ENCODE peak calls at places on chromosomes 16 and 17, in seven cellular contexts. D is BJ; K is heart right ventricle; N is suprapubic skin; B is mammary epithelial cell; S is CD8-positive, alpha-beta T cell; W is psoas muscle. Q is an unnamed sample.

GRCh38 chr17:57823469-57824401 is 26.1 kb downstream of the MRPS23 start:
- DNase-seq in S (no peak), N (no peak), K (no peak), D (no peak), B (peak; percentile 19), W (no peak), Q (no peak)

GRCh38 chr17:322006-322780 is 30.4 kb downstream of the RPH3AL start:
- DNase-seq in S (no peak), D (no peak), W (peak; percentile 41), B (no peak), K (no peak), N (no peak), Q (no peak)

GRCh38 chr16:68297908-68298307 is 12.8 kb downstream of the SLC7A6OS start:
- DNase-seq in B (no peak), W (no peak), D (no peak), N (no peak), K (no peak), S (no peak), Q (no peak)

GRCh38 chr16:79430129-79430789 is 170.3 kb downstream of the MAF start:
- DNase-seq in K (no peak), D (no peak), N (no peak), S (no peak), B (no peak), W (no peak), Q (no peak)

GRCh38 chr16:86222541-86222940 is 287.8 kb upstream of the FOXF1 start:
- DNase-seq in B (no peak), W (no peak), S (no peak), D (peak; percentile 14), N (peak; percentile 32), K (no peak), Q (no peak)

GRCh38 chr16:3458852-3459361 is 15.4 kb downstream of the NAA60 start:
- DNase-seq in K (no peak), B (no peak), W (no peak), D (no peak), N (no peak), S (no peak), Q (no peak)

GRCh38 chr17:71412803-71413202 is 708.0 kb upstream of the SOX9 start:
- DNase-seq in W (no peak), B (peak; percentile 98), N (no peak), K (no peak), D (peak; percentile 92), S (no peak), Q (no peak)

GRCh38 chr16:85554791-85555548 is 58.2 kb upstream of the GSE1 start:
- DNase-seq in D (no peak), B (peak; percentile 46), N (no peak), K (peak; percentile 70), W (peak; percentile 82), S (peak; percentile 63), Q (peak; percentile 92)

GRCh38 chr17:42682400-42683384 is at the start of gene CNTNAP1:
- DNase-seq in W (peak; percentile 75), D (no peak), S (peak; percentile 27), K (peak; percentile 50), N (no peak), B (peak; percentile 67), Q (peak; percentile 84)

GRCh38 chr17:8038954-8039610 is at the start of gene ALOX15B:
- DNase-seq in B (no peak), W (no peak), D (no peak), S (no peak), K (no peak), N (no peak), Q (peak; percentile 65)

GRCh38 chr17:37488607-37489196 is 989 bp upstream of the DUSP14 start:
- DNase-seq in W (peak; percentile 91), D (peak; percentile 77), K (peak; percentile 47), S (peak; percentile 63), B (peak; percentile 96), N (peak; percentile 90), Q (peak; percentile 83)

GRCh38 chr17:304461-304860 is 48.1 kb downstream of the RPH3AL start:
- DNase-seq in K (peak; percentile 38), D (no peak), B (no peak), N (no peak), S (no peak), W (peak; percentile 63), Q (no peak)

GRCh38 chr16:88306860-88307545 is 75.8 kb upstream of the ZNF469 start:
- DNase-seq in N (no peak), S (no peak), W (peak; percentile 49), K (no peak), D (peak; percentile 94), B (peak; percentile 68), Q (no peak)

GRCh38 chr17:8420041-8420934 is 15.4 kb upstream of the NDEL1 start:
- DNase-seq in D (no peak), S (no peak), N (no peak), K (peak; percentile 82), B (no peak), W (no peak), Q (no peak)

GRCh38 chr17:61235821-61236197 is 163.8 kb upstream of the TBX2 start:
- DNase-seq in S (no peak), B (peak; percentile 38), W (no peak), N (no peak), K (no peak), D (peak; percentile 44), Q (no peak)

GRCh38 chr16:10145636-10146035 is 36.6 kb downstream of the GRIN2A start:
- DNase-seq in N (no peak), B (no peak), W (no peak), S (no peak), K (no peak), D (no peak), Q (no peak)

GRCh38 chr17:57033296-57033695 is 51.8 kb upstream of the AKAP1 start:
- DNase-seq in N (no peak), D (no peak), B (no peak), K (peak; percentile 61), W (no peak), S (no peak), Q (peak; percentile 62)

GRCh38 chr16:11034005-11034404 is 89.6 kb downstream of the CLEC16A start:
- DNase-seq in W (no peak), B (peak; percentile 30), D (peak; percentile 69), N (no peak), S (no peak), K (peak; percentile 38), Q (no peak)

GRCh38 chr17:44374306-44375195 is 10.9 kb upstream of the FAM171A2 start:
- DNase-seq in D (no peak), N (peak; percentile 61), K (no peak), W (no peak), S (no peak), B (no peak), Q (no peak)

GRCh38 chr16:57406881-57407280 is 2.3 kb downstream of the CCL17 start:
- DNase-seq in D (no peak), S (no peak), B (no peak), W (no peak), N (no peak), K (no peak), Q (no peak)

GRCh38 chr16:4313563-4314531 is 2.0 kb upstream of the GLIS2 start:
- DNase-seq in S (no peak), W (peak; percentile 74), N (no peak), B (no peak), D (no peak), K (no peak), Q (no peak)

GRCh38 chr17:38914741-38915638 is 10.4 kb upstream of the LASP1NB start:
- DNase-seq in N (no peak), K (no peak), S (no peak), D (no peak), B (no peak), W (no peak), Q (peak; percentile 46)

DNA sequence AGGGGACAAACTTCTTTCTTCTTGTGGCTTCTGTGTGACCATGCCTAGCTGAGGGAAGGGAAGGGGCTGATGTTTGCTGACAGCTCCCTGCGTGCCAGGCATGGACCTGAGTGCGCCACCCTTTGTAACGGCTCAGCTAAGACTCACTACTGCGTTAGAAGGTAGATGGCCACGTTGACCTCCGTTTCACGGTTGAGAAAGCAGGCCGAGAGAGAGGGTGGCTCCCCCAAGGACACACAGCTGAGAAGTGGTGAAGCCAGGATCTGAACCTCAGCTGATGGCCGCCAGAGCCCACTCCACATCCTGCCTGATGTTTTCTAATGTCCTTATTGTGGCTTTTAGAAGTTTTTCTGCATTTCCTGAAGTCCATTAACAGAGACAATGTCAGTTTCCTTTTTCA is 45.1 kb downstream of the RGS9 start:
- DNase-seq in D (no peak), N (no peak), W (no peak), K (no peak), S (no peak), B (no peak), Q (no peak)
- TF ChIP-seq CTCF in D (no peak), N (no peak), W (no peak), K (no peak), S (no peak), B (no peak), Q (no peak)

GRCh38 chr16:84502581-84502980 is 1.9 kb downstream of the MEAK7 start:
- DNase-seq in D (no peak), N (peak; percentile 17), S (no peak), B (peak; percentile 41), K (no peak), W (no peak), Q (no peak)
- H3K4me3 ChIP-seq in D (no peak overlapping the region), N (no peak overlapping the region), S (no peak overlapping the region), B (no peak overlapping the region), K (no peak overlapping the region), W (no peak overlapping the region), Q (no peak overlapping the region)

GRCh38 chr17:41464682-41465081 is 2.5 kb downstream of the KRT32 start:
- DNase-seq in N (no peak), B (peak; percentile 96), D (peak; percentile 88), W (no peak), K (peak; percentile 83), S (no peak), Q (no peak)
- H3K36me3 ChIP-seq in N (no peaks in the 10 kb centered on the region), B (no peaks in the 10 kb centered on the region), D (no peaks in the 10 kb centered on the region), W (no peaks in the 10 kb centered on the region), K (no peaks in the 10 kb centered on the region), S (no peaks in the 10 kb centered on the region), Q (no peaks in the 10 kb centered on the region)

GRCh38 chr16:13435415-13435814 is 484.5 kb upstream of the ERCC4 start:
- DNase-seq in S (no peak), K (no peak), N (no peak), W (no peak), D (no peak), B (no peak), Q (no peak)

GRCh38 chr16:13438064-13438463 is 481.9 kb upstream of the ERCC4 start:
- DNase-seq in D (no peak), K (no peak), B (no peak), S (no peak), N (no peak), W (no peak), Q (no peak)

GRCh38 chr16:13439766-13440165 is 480.2 kb upstream of the ERCC4 start:
- DNase-seq in N (no peak), B (no peak), D (no peak), W (no peak), K (no peak), S (no peak), Q (no peak)

GRCh38 chr16:13436641-13437423 is 483.1 kb upstream of the ERCC4 start:
- DNase-seq in K (no peak), N (no peak), S (no peak), D (no peak), B (peak; percentile 64), W (no peak), Q (no peak)

DNA sequence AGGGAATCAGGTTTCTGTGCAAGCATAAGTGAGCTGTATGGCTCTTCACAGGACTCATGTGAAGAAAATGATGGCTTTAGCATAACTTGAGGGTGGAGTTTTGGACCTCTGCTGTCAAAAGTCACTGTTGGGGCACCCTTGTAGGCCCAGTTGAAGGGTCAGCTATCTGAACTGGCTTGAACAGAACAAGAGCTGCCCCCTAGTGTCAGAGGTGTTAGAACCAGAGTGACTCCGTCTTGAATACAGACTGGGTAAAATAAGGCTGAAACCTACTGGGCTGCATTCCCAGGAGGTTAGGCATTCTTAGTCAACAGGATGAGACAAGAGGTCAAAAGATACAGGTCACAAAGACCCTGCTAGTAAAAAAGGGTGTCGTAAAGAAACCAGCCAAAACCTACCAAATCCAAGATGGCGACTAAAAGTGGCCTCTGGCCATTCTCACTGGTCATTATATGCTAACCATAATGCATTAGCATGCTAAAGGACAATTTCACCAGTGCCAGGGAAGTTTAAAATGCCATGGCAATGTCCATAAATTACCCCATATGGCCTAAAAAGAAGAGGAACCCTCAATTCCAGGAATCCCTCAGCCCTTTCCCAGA is 484.0 kb upstream of the ERCC4 start:
- DNase-seq in W (no peak), N (no peak), B (no peak), D (no peak), K (no peak), S (no peak), Q (no peak)
- TF ChIP-seq CTCF in W (no peak), N (no peak), B (peak; percentile 15), D (no peak), K (no peak), S (no peak), Q (no peak)

Q was measured in tibial artery.